ENCODE peak calls at places on chromosome 2, in nine cellular contexts. One of them, this sample, is unnamed.

GRCh38 chr2:182300603-182301002 is 126.2 kb downstream of the PDE1A start:
- DNase-seq in activated CD4-positive, alpha-beta T cell treated with anti-CD3 and anti-CD28 coated beads for 1 hour: no peak
- DNase-seq in stimulated activated CD4-positive, alpha-beta T cell treated with anti-CD3 and anti-CD28 coated beads, Interleukin-2, amount 100 ng/mL, for 24 hours: no peak
- DNase-seq in T1000: no peak
- DNase-seq in HS-27A: no peak
- DNase-seq in spleen: no peak
- DNase-seq in aorta: no peak
- DNase-seq in SK-MEL-5: no peak
- DNase-seq in NCI-H774: no peak
- DNase-seq in this sample: no peak

GRCh38 chr2:233912799-233913423 is 4.3 kb upstream of the TRPM8 start:
- DNase-seq in T1000: peak
- DNase-seq in spleen: no peak
- DNase-seq in activated CD4-positive, alpha-beta T cell treated with anti-CD3 and anti-CD28 coated beads for 1 hour: no peak
- DNase-seq in stimulated activated CD4-positive, alpha-beta T cell treated with anti-CD3 and anti-CD28 coated beads, Interleukin-2, amount 100 ng/mL, for 24 hours: peak
- DNase-seq in SK-MEL-5: peak
- DNase-seq in aorta: no peak
- DNase-seq in NCI-H774: no peak
- DNase-seq in HS-27A: no peak
- DNase-seq in this sample: no peak

GRCh38 chr2:96505231-96505889 is at the start of gene NEURL3:
- DNase-seq in T1000: no peak
- DNase-seq in activated CD4-positive, alpha-beta T cell treated with anti-CD3 and anti-CD28 coated beads for 1 hour: no peak
- DNase-seq in aorta: no peak
- DNase-seq in spleen: no peak
- DNase-seq in stimulated activated CD4-positive, alpha-beta T cell treated with anti-CD3 and anti-CD28 coated beads, Interleukin-2, amount 100 ng/mL, for 24 hours: no peak
- DNase-seq in SK-MEL-5: peak
- DNase-seq in HS-27A: no peak
- DNase-seq in NCI-H774: no peak
- DNase-seq in this sample: no peak

GRCh38 chr2:234905547-234906260 is 46.1 kb upstream of the SH3BP4 start:
- DNase-seq in T1000: no peak
- DNase-seq in spleen: no peak
- DNase-seq in activated CD4-positive, alpha-beta T cell treated with anti-CD3 and anti-CD28 coated beads for 1 hour: no peak
- DNase-seq in HS-27A: no peak
- DNase-seq in stimulated activated CD4-positive, alpha-beta T cell treated with anti-CD3 and anti-CD28 coated beads, Interleukin-2, amount 100 ng/mL, for 24 hours: no peak
- DNase-seq in aorta: no peak
- DNase-seq in SK-MEL-5: no peak
- DNase-seq in NCI-H774: no peak
- DNase-seq in this sample: no peak

GRCh38 chr2:3785220-3785889 is 82.0 kb downstream of the DCDC2C start:
- DNase-seq in NCI-H774: no peak
- DNase-seq in T1000: no peak
- DNase-seq in HS-27A: no peak
- DNase-seq in spleen: no peak
- DNase-seq in aorta: no peak
- DNase-seq in stimulated activated CD4-positive, alpha-beta T cell treated with anti-CD3 and anti-CD28 coated beads, Interleukin-2, amount 100 ng/mL, for 24 hours: no peak
- DNase-seq in SK-MEL-5: no peak
- DNase-seq in activated CD4-positive, alpha-beta T cell treated with anti-CD3 and anti-CD28 coated beads for 1 hour: no peak
- DNase-seq in this sample: no peak

GRCh38 chr2:222802502-222803196 is 58.2 kb upstream of the ACSL3 start:
- DNase-seq in aorta: no peak
- DNase-seq in stimulated activated CD4-positive, alpha-beta T cell treated with anti-CD3 and anti-CD28 coated beads, Interleukin-2, amount 100 ng/mL, for 24 hours: no peak
- DNase-seq in T1000: no peak
- DNase-seq in HS-27A: no peak
- DNase-seq in activated CD4-positive, alpha-beta T cell treated with anti-CD3 and anti-CD28 coated beads for 1 hour: no peak
- DNase-seq in NCI-H774: no peak
- DNase-seq in spleen: no peak
- DNase-seq in SK-MEL-5: no peak
- DNase-seq in this sample: no peak

GRCh38 chr2:20637147-20637546 is 13.8 kb downstream of the HS1BP3 start:
- DNase-seq in spleen: peak
- DNase-seq in stimulated activated CD4-positive, alpha-beta T cell treated with anti-CD3 and anti-CD28 coated beads, Interleukin-2, amount 100 ng/mL, for 24 hours: no peak
- DNase-seq in HS-27A: no peak
- DNase-seq in T1000: no peak
- DNase-seq in SK-MEL-5: no peak
- DNase-seq in aorta: peak
- DNase-seq in activated CD4-positive, alpha-beta T cell treated with anti-CD3 and anti-CD28 coated beads for 1 hour: no peak
- DNase-seq in NCI-H774: no peak
- DNase-seq in this sample: no peak

GRCh38 chr2:217905906-217906305 is 96.9 kb downstream of the TNS1 start:
- DNase-seq in stimulated activated CD4-positive, alpha-beta T cell treated with anti-CD3 and anti-CD28 coated beads, Interleukin-2, amount 100 ng/mL, for 24 hours: no peak
- DNase-seq in aorta: peak
- DNase-seq in SK-MEL-5: no peak
- DNase-seq in spleen: no peak
- DNase-seq in HS-27A: no peak
- DNase-seq in T1000: no peak
- DNase-seq in NCI-H774: no peak
- DNase-seq in activated CD4-positive, alpha-beta T cell treated with anti-CD3 and anti-CD28 coated beads for 1 hour: no peak
- DNase-seq in this sample: no peak

GRCh38 chr2:30206461-30207430 is 24.6 kb upstream of the LBH start:
- DNase-seq in NCI-H774: no peak
- DNase-seq in stimulated activated CD4-positive, alpha-beta T cell treated with anti-CD3 and anti-CD28 coated beads, Interleukin-2, amount 100 ng/mL, for 24 hours: no peak
- DNase-seq in spleen: no peak
- DNase-seq in HS-27A: no peak
- DNase-seq in T1000: no peak
- DNase-seq in aorta: no peak
- DNase-seq in activated CD4-positive, alpha-beta T cell treated with anti-CD3 and anti-CD28 coated beads for 1 hour: no peak
- DNase-seq in SK-MEL-5: no peak
- DNase-seq in this sample: no peak

GRCh38 chr2:174138161-174138560 is 110.2 kb downstream of the OLA1 start:
- DNase-seq in SK-MEL-5: peak
- DNase-seq in spleen: no peak
- DNase-seq in stimulated activated CD4-positive, alpha-beta T cell treated with anti-CD3 and anti-CD28 coated beads, Interleukin-2, amount 100 ng/mL, for 24 hours: no peak
- DNase-seq in activated CD4-positive, alpha-beta T cell treated with anti-CD3 and anti-CD28 coated beads for 1 hour: no peak
- DNase-seq in T1000: no peak
- DNase-seq in aorta: no peak
- DNase-seq in NCI-H774: no peak
- DNase-seq in HS-27A: no peak
- DNase-seq in this sample: no peak

This sample was measured in activated B cell treated with CpG ODN at 0.5 μM for 24 hours.